ENCODE peak calls at places on chromosomes 13 and 19, in six cellular contexts. M, P, R, Q, X and U are unnamed samples.
A peak's percentile ranks its signal among the peaks of the same experiment; 100 is the strongest.

GRCh38 chr13:59710416-59710815 is 453.3 kb downstream of the DIAPH3 start:
- DNase-seq in M (no peak), P (no peak), R (no peak), Q (no peak), X (no peak), U (no peak)

GRCh38 chr13:28564030-28564429 is 69.1 kb upstream of the FLT1 start:
- DNase-seq in M (no peak), P (no peak), R (peak; percentile 54), Q (no peak), X (no peak), U (no peak)

GRCh38 chr19:58400916-58401824 is 5.7 kb downstream of the RNF225 start:
- DNase-seq in M (peak; percentile 100), P (peak; percentile 99), R (peak; percentile 100), Q (peak; percentile 100), X (peak; percentile 100), U (peak; percentile 99)

GRCh38 chr13:20431687-20432384 is 93.8 kb downstream of the CRYL1 start:
- DNase-seq in M (no peak), P (no peak), R (no peak), Q (no peak), X (no peak), U (no peak)

GRCh38 chr13:19185086-19185864 is 3.7 kb upstream of the TUBA3C start:
- DNase-seq in M (no peak), P (no peak), R (no peak), Q (no peak), X (no peak), U (peak; percentile 43)

GRCh38 chr13:67148219-67148583 is 81.9 kb downstream of the PCDH9 start:
- DNase-seq in M (no peak), P (peak; percentile 68), R (no peak), Q (no peak), X (peak; percentile 82), U (no peak)

GRCh38 chr19:18135712-18136584 is 17.0 kb upstream of the PIK3R2 start:
- DNase-seq in M (no peak), P (no peak), R (peak; percentile 89), Q (no peak), X (no peak), U (no peak)

GRCh38 chr13:28337196-28338045 is 157.5 kb downstream of the FLT1 start:
- DNase-seq in M (no peak), P (peak; percentile 89), R (no peak), Q (no peak), X (peak; percentile 97), U (no peak)

GRCh38 chr13:64936879-64937278 is 2293.3 kb downstream of the PCDH9 start:
- DNase-seq in M (no peak), P (no peak), R (no peak), Q (no peak), X (no peak), U (no peak)

GRCh38 chr19:48741222-48741999 is 1.0 kb upstream of the RASIP1 start:
- DNase-seq in M (no peak), P (no peak), R (peak; percentile 81), Q (peak; percentile 71), X (peak; percentile 29), U (peak; percentile 74)

GRCh38 chr19:5621945-5622464 is 571 bp downstream of the SAFB2 start:
- DNase-seq in M (no peak), P (no peak), R (peak; percentile 56), Q (no peak), X (peak; percentile 15), U (no peak)

GRCh38 chr13:52141299-52141698 is 12.4 kb upstream of the NEK5 start:
- DNase-seq in M (no peak), P (no peak), R (no peak), Q (no peak), X (no peak), U (no peak)

GRCh38 chr19:11247391-11247790 is 8.0 kb downstream of the ANGPTL8 start:
- DNase-seq in M (no peak), P (no peak), R (no peak), Q (peak; percentile 94), X (no peak), U (no peak)

GRCh38 chr19:13102666-13103584 is at the start of gene LYL1:
- DNase-seq in M (peak; percentile 43), P (no peak), R (peak; percentile 91), Q (peak; percentile 94), X (peak; percentile 98), U (peak; percentile 96)

GRCh38 chr13:71871844-71872243 is 4.8 kb upstream of the DACH1 start:
- DNase-seq in M (no peak), P (no peak), R (no peak), Q (no peak), X (no peak), U (no peak)

GRCh38 chr13:51134763-51135365 is 23.8 kb upstream of the C13orf42 start:
- DNase-seq in M (no peak), P (no peak), R (no peak), Q (no peak), X (no peak), U (no peak)

GRCh38 chr13:99357149-99357596 is 50.0 kb upstream of the GPR183 start:
- DNase-seq in M (no peak), P (peak; percentile 91), R (no peak), Q (no peak), X (peak; percentile 96), U (no peak)

GRCh38 chr13:94362411-94362909 is 117.0 kb downstream of the DCT start:
- DNase-seq in M (peak; percentile 81), P (peak; percentile 95), R (peak; percentile 82), Q (peak; percentile 37), X (peak; percentile 84), U (peak; percentile 83)

GRCh38 chr19:7395793-7396192 is 47.1 kb downstream of the ARHGEF18 start:
- DNase-seq in M (no peak), P (no peak), R (no peak), Q (no peak), X (no peak), U (no peak)

DNA sequence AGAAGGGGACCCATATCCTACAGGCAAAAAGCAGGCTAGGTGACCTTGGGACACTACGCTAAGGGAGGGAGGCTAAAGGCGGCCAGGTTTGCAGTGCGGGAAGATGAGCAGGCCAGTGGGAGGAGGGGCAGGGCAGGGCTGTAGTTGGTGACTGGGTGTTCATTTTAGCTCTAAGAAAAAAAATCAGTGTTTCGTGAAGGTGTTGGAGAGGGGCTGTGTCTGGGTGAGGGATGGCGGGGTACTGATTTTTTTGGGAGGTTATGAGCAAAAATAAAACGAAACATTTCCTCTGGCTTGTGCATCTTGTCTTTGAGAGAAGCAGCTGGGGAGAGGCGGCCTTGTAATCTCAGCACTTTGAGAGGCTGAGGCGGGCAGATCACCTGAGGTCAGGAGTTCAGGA is 4.3 kb upstream of the NUP62 start:
- DNase-seq in M (no peak), P (no peak), R (no peak), Q (no peak), X (no peak), U (no peak)
- TF ChIP-seq POLR2A in M (no peak), P (no peak), R (no peak), Q (no peak), X (no peak), U (no peak)

DNA sequence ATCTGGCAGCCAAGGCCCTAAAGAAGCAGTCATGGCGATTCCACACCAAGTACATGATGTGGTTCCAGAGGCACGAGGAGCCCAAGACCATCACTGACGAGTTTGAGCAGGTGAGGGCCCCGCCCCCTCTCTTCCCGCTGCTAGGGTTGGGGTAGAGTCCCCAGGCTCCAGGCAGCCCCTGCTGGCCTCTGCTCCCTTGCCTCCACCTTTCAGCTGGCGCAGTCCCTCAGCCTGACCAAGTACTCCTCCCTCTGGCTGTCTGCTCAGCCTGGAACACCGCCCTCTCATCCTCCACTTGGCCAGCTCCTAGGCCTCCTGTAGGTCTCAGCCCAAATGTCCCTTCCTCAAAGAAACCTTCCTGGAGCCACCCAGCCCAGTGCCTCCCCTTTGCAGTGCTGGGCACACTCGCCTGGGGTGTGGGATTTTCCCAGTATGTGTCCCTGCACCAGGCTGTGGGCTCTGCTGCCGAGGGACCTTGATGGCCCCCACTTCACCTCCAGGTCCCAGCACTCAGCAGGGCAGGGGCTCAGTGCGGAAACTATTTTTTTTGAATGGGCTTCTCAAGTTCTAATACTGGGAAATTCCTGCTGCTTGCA is 5.7 kb downstream of the LENG1 start:
- DNase-seq in M (no peak), P (no peak), R (no peak), Q (no peak), X (no peak), U (no peak)
- TF ChIP-seq POLR2A in M (no peak), P (no peak), R (no peak), Q (no peak), X (no peak), U (no peak)

GRCh38 chr13:40943073-40943472 is 76.0 kb downstream of the ELF1 start:
- DNase-seq in M (no peak), P (no peak), R (no peak), Q (no peak), X (peak; percentile 24), U (no peak)

GRCh38 chr13:40941581-40941980 is 77.5 kb downstream of the ELF1 start:
- DNase-seq in M (no peak), P (no peak), R (no peak), Q (no peak), X (no peak), U (no peak)

GRCh38 chr13:40946485-40946884 is 72.6 kb downstream of the ELF1 start:
- DNase-seq in M (no peak), P (no peak), R (no peak), Q (no peak), X (no peak), U (no peak)

GRCh38 chr13:40940841-40941240 is 78.3 kb downstream of the ELF1 start:
- DNase-seq in M (no peak), P (no peak), R (no peak), Q (peak; percentile 33), X (no peak), U (no peak)
- TF ChIP-seq POLR2A in M (no peak), P (no peak), R (no peak), Q (no peak), X (no peak), U (no peak)

GRCh38 chr13:50124536-50125305 is 109.5 kb downstream of the KCNRG start:
- DNase-seq in M (peak; percentile 93), P (peak; percentile 56), R (peak; percentile 98), Q (peak; percentile 98), X (no peak), U (peak; percentile 72)
- TF ChIP-seq POLR2A in M (no peak), P (no peak), R (no peak), Q (no peak), X (no peak), U (peak; percentile 67)

DNA sequence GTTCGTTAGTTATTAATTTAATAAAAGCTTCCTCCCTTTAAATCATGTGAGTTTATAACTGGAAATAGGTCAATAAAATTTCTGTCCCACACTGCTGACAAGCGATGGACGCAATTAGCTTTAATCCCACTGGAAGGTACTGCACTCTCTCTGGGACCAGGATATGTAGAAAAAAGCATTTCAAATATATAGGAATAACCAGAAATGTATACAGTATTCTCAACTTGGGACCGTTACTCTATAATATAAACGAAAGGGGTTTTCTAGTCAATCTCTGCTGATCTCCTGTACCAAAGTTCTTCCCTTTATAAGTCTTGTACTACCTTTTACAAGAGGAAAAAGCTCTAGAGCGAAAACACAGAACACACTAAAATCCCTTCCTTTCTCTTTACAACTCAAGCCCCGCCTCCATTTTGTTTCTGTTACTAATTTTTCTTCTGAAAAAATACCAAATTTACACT is 1.8 kb upstream of the USPL1 start:
- DNase-seq in M (peak; percentile 31), P (peak; percentile 41), R (no peak), Q (no peak), X (peak; percentile 73), U (peak; percentile 61)
- TF ChIP-seq POLR2A in M (no peak), P (no peak), R (no peak), Q (no peak), X (peak; percentile 48), U (no peak)

GRCh38 chr19:38679839-38680238 is 32.4 kb downstream of the ACTN4 start:
- DNase-seq in M (no peak), P (peak; percentile 63), R (no peak), Q (no peak), X (no peak), U (peak; percentile 46)
- TF ChIP-seq POLR2A in M (no peak), P (no peak), R (no peak), Q (no peak), X (no peak), U (no peak)